ENCODE peak calls at places on chromosomes 6 and 20, in four cellular contexts. One of them, this sample, is unnamed.

GRCh38 chr20:10565191-10565921 is 108.4 kb downstream of the JAG1 start:
- DNase-seq in prostate gland: no peak
- DNase-seq in uterus: no peak
- DNase-seq in H9: no peak
- DNase-seq in this sample: no peak

GRCh38 chr6:18444176-18444575 is 57.0 kb downstream of the RNF144B start:
- DNase-seq in prostate gland: no peak
- DNase-seq in uterus: no peak
- DNase-seq in H9: no peak
- DNase-seq in this sample: no peak

GRCh38 chr6:167470101-167470835 is 145.4 kb downstream of the TTLL2 start:
- DNase-seq in prostate gland: no peak
- DNase-seq in uterus: no peak
- DNase-seq in H9: no peak
- DNase-seq in this sample: no peak

GRCh38 chr6:75458895-75459294 is 34.7 kb downstream of the FILIP1 start:
- DNase-seq in H9: no peak
- DNase-seq in prostate gland: no peak
- DNase-seq in uterus: no peak
- DNase-seq in this sample: no peak

GRCh38 chr20:21505161-21505809 is 8.6 kb downstream of the NKX2-2 start:
- DNase-seq in uterus: peak; percentile 41
- DNase-seq in H9: peak; percentile 81
- DNase-seq in prostate gland: peak; percentile 38
- DNase-seq in this sample: peak; percentile 76

GRCh38 chr6:165181951-165182414 is 127.4 kb downstream of the C6orf118 start:
- DNase-seq in H9: no peak
- DNase-seq in uterus: no peak
- DNase-seq in prostate gland: no peak
- DNase-seq in this sample: no peak

GRCh38 chr6:163254341-163254835 is 160.1 kb upstream of the QKI start:
- DNase-seq in H9: no peak
- DNase-seq in uterus: no peak
- DNase-seq in prostate gland: no peak
- DNase-seq in this sample: peak; percentile 55

GRCh38 chr6:51028271-51028670 is 209.6 kb downstream of the TFAP2B start:
- DNase-seq in H9: no peak
- DNase-seq in uterus: no peak
- DNase-seq in prostate gland: no peak
- DNase-seq in this sample: no peak

GRCh38 chr20:57264908-57265648 is 1.4 kb downstream of the BMP7 start:
- DNase-seq in uterus: no peak
- DNase-seq in prostate gland: no peak
- DNase-seq in H9: peak; percentile 56
- DNase-seq in this sample: no peak

GRCh38 chr6:170137176-170137891 is 153.5 kb downstream of the DLL1 start:
- DNase-seq in H9: peak; percentile 20
- DNase-seq in prostate gland: no peak
- DNase-seq in uterus: peak; percentile 83
- DNase-seq in this sample: no peak

GRCh38 chr6:32192608-32193039 is at the start of gene GPSM3:
- DNase-seq in prostate gland: no peak
- DNase-seq in H9: peak; percentile 67
- DNase-seq in uterus: no peak
- DNase-seq in this sample: no peak

GRCh38 chr6:22112490-22112889 is 184.3 kb downstream of the PRL start:
- DNase-seq in uterus: no peak
- DNase-seq in H9: no peak
- DNase-seq in prostate gland: no peak
- DNase-seq in this sample: no peak

GRCh38 chr6:15776458-15776980 is 113.7 kb upstream of the DTNBP1 start:
- DNase-seq in H9: no peak
- DNase-seq in prostate gland: no peak
- DNase-seq in uterus: no peak
- DNase-seq in this sample: no peak

GRCh38 chr6:106894978-106895702 is 79.4 kb downstream of the CD24 start:
- DNase-seq in H9: no peak
- DNase-seq in uterus: no peak
- DNase-seq in prostate gland: no peak
- DNase-seq in this sample: no peak

GRCh38 chr6:44294832-44295791 is 18.0 kb downstream of the AARS2 start:
- DNase-seq in uterus: no peak
- DNase-seq in H9: no peak
- DNase-seq in prostate gland: no peak
- DNase-seq in this sample: no peak

GRCh38 chr6:78910611-78911134 is 43.3 kb downstream of the IRAK1BP1 start:
- DNase-seq in H9: peak; percentile 74
- DNase-seq in prostate gland: no peak
- DNase-seq in uterus: peak; percentile 16
- DNase-seq in this sample: no peak

GRCh38 chr20:53657732-53658131 is 64.1 kb upstream of the ZNF217 start:
- DNase-seq in prostate gland: no peak
- DNase-seq in uterus: no peak
- DNase-seq in H9: no peak
- DNase-seq in this sample: no peak

GRCh38 chr20:34834459-34834893 is 9.0 kb upstream of the NCOA6 start:
- DNase-seq in prostate gland: no peak
- DNase-seq in H9: no peak
- DNase-seq in uterus: no peak
- DNase-seq in this sample: no peak

GRCh38 chr20:54231006-54231405 is 23.1 kb downstream of the PFDN4 start:
- DNase-seq in H9: no peak
- DNase-seq in uterus: no peak
- DNase-seq in prostate gland: no peak
- DNase-seq in this sample: no peak

GRCh38 chr20:50350510-50351249 is 159.5 kb upstream of the PTPN1 start:
- DNase-seq in prostate gland: no peak
- DNase-seq in H9: no peak
- DNase-seq in uterus: no peak
- DNase-seq in this sample: no peak

GRCh38 chr20:19711126-19711525 is 46.9 kb upstream of the RIN2 start:
- DNase-seq in prostate gland: no peak
- DNase-seq in H9: no peak
- DNase-seq in uterus: no peak
- DNase-seq in this sample: no peak

GRCh38 chr6:9365378-9365777 is 930.0 kb upstream of the SLC35B3 start:
- DNase-seq in prostate gland: no peak
- DNase-seq in H9: no peak
- DNase-seq in uterus: no peak
- DNase-seq in this sample: no peak

GRCh38 chr20:354298-354977 is 7.5 kb downstream of the NRSN2 start:
- DNase-seq in prostate gland: peak; percentile 68
- DNase-seq in H9: peak; percentile 78
- DNase-seq in uterus: peak; percentile 76
- DNase-seq in this sample: peak; percentile 70

GRCh38 chr6:43878823-43879495 is 108.9 kb downstream of the VEGFA start:
- DNase-seq in uterus: peak; percentile 59
- DNase-seq in H9: no peak
- DNase-seq in prostate gland: no peak
- DNase-seq in this sample: peak; percentile 86

GRCh38 chr6:43495409-43495941 is 14.7 kb downstream of the LRRC73 start:
- DNase-seq in uterus: no peak
- DNase-seq in H9: no peak
- DNase-seq in prostate gland: no peak
- DNase-seq in this sample: no peak

GRCh38 chr20:50624351-50625016 is 66.9 kb downstream of the RIPOR3 start:
- DNase-seq in uterus: no peak
- DNase-seq in prostate gland: peak; percentile 63
- DNase-seq in H9: no peak
- DNase-seq in this sample: no peak

GRCh38 chr20:36273414-36274247 is 32.5 kb upstream of the DLGAP4 start:
- DNase-seq in H9: no peak
- DNase-seq in prostate gland: no peak
- DNase-seq in uterus: no peak
- DNase-seq in this sample: no peak

GRCh38 chr6:27503436-27504030 is 30.6 kb upstream of the ZNF184 start:
- DNase-seq in prostate gland: peak; percentile 43
- DNase-seq in H9: peak; percentile 76
- DNase-seq in uterus: peak; percentile 79
- DNase-seq in this sample: peak; percentile 34

GRCh38 chr6:158807515-158808441 is 11.4 kb downstream of the EZR start:
- DNase-seq in H9: no peak
- DNase-seq in prostate gland: no peak
- DNase-seq in uterus: no peak
- DNase-seq in this sample: no peak

GRCh38 chr6:2817778-2818443 is 23.8 kb downstream of the SERPINB1 start:
- DNase-seq in H9: no peak
- DNase-seq in uterus: no peak
- DNase-seq in prostate gland: no peak
- DNase-seq in this sample: no peak

GRCh38 chr6:32153835-32154513 is at the start of gene PPT2:
- DNase-seq in prostate gland: peak; percentile 80
- DNase-seq in H9: peak; percentile 93
- DNase-seq in uterus: peak; percentile 94
- DNase-seq in this sample: peak; percentile 67

GRCh38 chr6:66605971-66606370 is 898.9 kb upstream of the EYS start:
- DNase-seq in uterus: no peak
- DNase-seq in prostate gland: no peak
- DNase-seq in H9: no peak
- DNase-seq in this sample: no peak

DNA sequence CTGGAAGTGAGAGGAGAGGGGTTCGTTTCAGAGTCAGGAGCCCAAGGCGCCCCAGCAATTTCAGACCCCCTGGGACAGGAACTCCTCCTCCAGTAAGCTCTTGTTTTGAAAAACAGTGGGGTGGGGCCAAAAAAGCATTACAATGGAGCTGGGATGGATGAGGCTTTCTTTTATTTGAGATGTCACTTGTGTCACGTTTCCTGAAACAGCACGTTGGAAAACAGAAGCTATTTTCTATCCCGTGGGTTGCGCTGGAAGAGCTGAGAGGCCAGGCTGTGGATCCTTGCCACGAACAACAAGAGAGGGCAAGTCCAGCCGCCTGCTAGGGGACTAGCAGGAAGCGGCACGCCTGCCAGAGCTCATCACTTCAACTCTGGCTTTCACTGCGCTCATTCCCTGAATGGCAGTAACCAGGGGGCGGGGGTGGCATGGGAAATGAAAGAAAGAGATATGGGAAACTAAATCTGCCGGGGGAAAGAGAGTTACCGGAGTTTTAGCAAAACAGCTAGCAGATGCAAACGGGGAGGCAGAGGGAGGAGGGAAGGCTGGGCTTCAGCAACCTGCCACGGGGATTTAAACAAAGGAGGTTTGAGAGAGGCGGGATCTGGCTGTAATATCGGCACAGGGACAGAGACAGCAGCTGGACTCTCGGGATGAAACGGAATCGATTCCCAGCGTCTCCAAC is 34.6 kb downstream of the GCNT2 start:
- DNase-seq in uterus: no peak
- DNase-seq in H9: peak; percentile 83
- DNase-seq in prostate gland: peak; percentile 88
- DNase-seq in this sample: no peak
- H3K27ac ChIP-seq in uterus: peak overlapping the region; percentile 33
- H3K27ac ChIP-seq in H9: peak overlapping the region; percentile 83
- H3K27ac ChIP-seq in prostate gland: peak overlapping the region; percentile 69
- H3K27ac ChIP-seq in this sample: peak overlapping the region; percentile 32

DNA sequence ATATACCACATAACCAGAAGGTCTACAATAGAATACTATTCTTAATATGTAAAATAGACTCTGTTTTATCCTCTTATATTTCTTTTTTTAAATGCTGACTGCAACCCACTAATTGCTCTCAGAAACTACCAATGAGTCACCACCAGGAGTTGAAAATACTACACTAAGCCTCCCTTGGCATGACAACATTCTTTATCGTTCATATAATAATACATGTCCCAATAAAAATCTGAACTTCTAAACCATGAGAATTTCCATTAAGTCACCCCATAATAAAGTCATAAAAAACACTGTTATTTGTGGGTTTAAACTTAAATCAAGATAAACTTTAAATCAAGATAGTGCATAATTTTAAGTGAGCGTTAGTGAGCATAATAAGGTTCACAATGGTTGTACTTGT is 4.2 kb downstream of the HACE1 start:
- DNase-seq in prostate gland: no peak
- DNase-seq in H9: no peak
- DNase-seq in uterus: no peak
- DNase-seq in this sample: no peak
- H3K27ac ChIP-seq in prostate gland: no peak overlapping the region
- H3K27ac ChIP-seq in H9: no peak overlapping the region
- H3K27ac ChIP-seq in uterus: no peak overlapping the region
- H3K27ac ChIP-seq in this sample: no peak overlapping the region

DNA sequence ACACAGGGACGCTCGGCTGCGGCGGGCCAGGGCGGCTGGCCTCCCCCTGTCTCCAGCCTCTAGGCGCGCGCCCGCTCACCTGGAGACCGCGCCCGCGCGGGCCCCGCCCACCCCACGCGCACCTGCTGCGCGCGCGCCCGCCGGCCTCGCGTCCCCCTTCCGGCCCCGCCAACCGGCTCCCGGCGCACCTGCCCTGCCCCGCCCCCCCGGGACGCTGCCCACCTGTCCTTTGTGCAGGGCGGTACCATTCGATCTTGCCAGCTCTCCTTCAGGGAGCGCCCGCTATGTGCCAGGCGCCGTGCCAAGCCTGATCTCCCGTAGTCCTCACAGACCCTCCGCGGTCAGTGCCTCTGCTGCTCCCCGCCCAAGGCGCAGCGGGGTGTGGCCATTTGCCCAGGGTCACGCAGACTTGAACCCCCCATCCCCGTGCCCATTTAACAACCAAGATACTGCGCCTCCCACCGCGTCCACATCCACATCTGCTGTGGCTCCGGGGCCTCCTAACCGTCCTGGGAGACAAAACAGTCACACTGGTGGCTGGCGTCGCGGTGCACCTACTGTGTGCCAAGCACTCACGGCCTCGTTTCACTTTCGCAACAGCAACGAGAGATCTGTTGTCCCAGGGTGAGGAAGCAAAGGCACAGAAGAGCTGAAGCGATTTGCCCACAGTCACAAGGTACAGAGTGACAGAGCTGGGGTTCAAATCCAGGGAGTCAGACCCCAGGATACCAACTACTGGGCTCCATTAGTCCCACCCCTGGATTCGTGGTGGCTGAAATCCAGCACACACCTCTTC is 48.1 kb downstream of the NOL4L start:
- DNase-seq in H9: no peak
- DNase-seq in prostate gland: no peak
- DNase-seq in uterus: no peak
- DNase-seq in this sample: no peak
- H3K27ac ChIP-seq in H9: no peak overlapping the region
- H3K27ac ChIP-seq in prostate gland: no peak overlapping the region
- H3K27ac ChIP-seq in uterus: no peak overlapping the region
- H3K27ac ChIP-seq in this sample: peak overlapping the region; percentile 38

DNA sequence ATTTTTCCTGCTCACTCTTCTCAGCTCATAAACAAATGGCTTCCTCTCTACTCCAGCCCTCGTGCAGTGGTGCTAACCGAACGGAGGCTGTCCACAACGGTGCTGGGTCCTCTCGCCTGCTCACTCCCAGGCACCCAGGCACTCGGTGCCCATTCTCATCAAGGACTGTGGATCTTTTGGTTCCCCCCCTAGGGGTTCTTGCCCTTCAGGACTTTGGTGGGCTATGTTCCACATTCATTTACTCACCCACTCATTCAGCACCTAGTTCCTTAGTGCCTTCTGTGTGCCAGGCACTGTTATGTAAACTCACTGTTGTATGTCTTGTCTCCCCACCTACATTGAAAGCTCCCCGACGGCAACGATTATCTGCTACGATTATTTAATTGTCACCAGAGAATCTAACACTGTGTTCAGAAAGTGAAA is 113.8 kb downstream of the FYN start:
- DNase-seq in uterus: no peak
- DNase-seq in prostate gland: no peak
- DNase-seq in H9: no peak
- DNase-seq in this sample: no peak
- H3K27ac ChIP-seq in uterus: peak overlapping the region; percentile 53
- H3K27ac ChIP-seq in prostate gland: peak overlapping the region; percentile 32
- H3K27ac ChIP-seq in H9: no peak overlapping the region
- H3K27ac ChIP-seq in this sample: no peak overlapping the region

GRCh38 chr6:36098253-36098919 is 31.9 kb upstream of the MAPK13 start:
- DNase-seq in uterus: no peak
- DNase-seq in prostate gland: no peak
- DNase-seq in H9: no peak
- DNase-seq in this sample: no peak
- H3K27ac ChIP-seq in uterus: no peak overlapping the region
- H3K27ac ChIP-seq in prostate gland: no peak overlapping the region
- H3K27ac ChIP-seq in H9: no peak overlapping the region
- H3K27ac ChIP-seq in this sample: no peak overlapping the region